ENCODE peak calls at places on chromosomes 11 and 22, in four cellular contexts. L, O, C and B are unnamed samples.

GRCh38 chr11:60363542-60364525 is 14.5 kb upstream of the MS4A7 start:
- DNase-seq in L (peak), O (peak), C (peak), B (peak)

GRCh38 chr11:35260342-35260985 is 121.5 kb downstream of the CD44 start:
- DNase-seq in C (no peak), L (peak), O (peak), B (peak)

GRCh38 chr22:46701262-46701661 is 36.8 kb downstream of the CERK start:
- DNase-seq in O (no peak), L (no peak), C (no peak), B (no peak)

GRCh38 chr11:58745705-58746364 is 14.1 kb upstream of the GLYAT start:
- DNase-seq in O (no peak), L (no peak), C (no peak), B (no peak)

GRCh38 chr22:49881856-49882255 is 28.2 kb downstream of the ZBED4 start:
- DNase-seq in L (no peak), C (peak), O (no peak), B (no peak)

GRCh38 chr22:20262582-20263147 is 5.5 kb downstream of the RTN4R start:
- DNase-seq in O (no peak), C (no peak), L (no peak), B (no peak)

GRCh38 chr11:85886089-85887056 is 31.2 kb downstream of the CCDC83 start:
- DNase-seq in L (peak), C (no peak), O (peak), B (peak)

GRCh38 chr22:43946391-43946680 is 8.9 kb upstream of the SAMM50 start:
- DNase-seq in O (no peak), C (no peak), L (no peak), B (no peak)

GRCh38 chr22:46862418-46863324 is 100.2 kb downstream of the TBC1D22A start:
- DNase-seq in O (no peak), L (no peak), C (peak), B (no peak)

GRCh38 chr22:32999039-32999861 is 58.9 kb downstream of the SYN3 start:
- DNase-seq in O (no peak), C (no peak), L (no peak), B (peak)

GRCh38 chr11:126702987-126703386 is 297.6 kb downstream of the KIRREL3 start:
- DNase-seq in C (no peak), O (no peak), L (no peak), B (no peak)

GRCh38 chr11:100273066-100273815 is 413.8 kb upstream of the ARHGAP42 start:
- DNase-seq in O (no peak), L (no peak), C (no peak), B (no peak)

GRCh38 chr11:7904910-7905309 is 26.2 kb downstream of the OR10A6 start:
- DNase-seq in L (peak), C (no peak), O (peak), B (peak)

GRCh38 chr11:313787-314547 is at the start of gene IFITM1:
- DNase-seq in C (peak), L (peak), O (peak), B (peak)

GRCh38 chr11:122205036-122205435 is 89.0 kb upstream of the BLID start:
- DNase-seq in C (no peak), L (no peak), O (no peak), B (peak)

GRCh38 chr11:113389288-113389687 is 1.7 kb downstream of the ANKK1 start:
- DNase-seq in O (no peak), L (no peak), C (no peak), B (no peak)

GRCh38 chr11:36092314-36093030 is 148.6 kb downstream of the LDLRAD3 start:
- DNase-seq in O (no peak), C (no peak), L (peak), B (no peak)

GRCh38 chr11:62909107-62909894 is 11.9 kb downstream of the CHRM1 start:
- DNase-seq in L (peak), C (peak), O (peak), B (peak)

GRCh38 chr11:119355091-119355843 is 8.8 kb upstream of the MFRP start:
- DNase-seq in L (no peak), C (no peak), O (no peak), B (no peak)

GRCh38 chr11:119356349-119357031 is 10.0 kb upstream of the MFRP start:
- DNase-seq in L (peak), O (peak), C (peak), B (peak)

GRCh38 chr11:119359365-119360229 is 13.1 kb upstream of the MFRP start:
- DNase-seq in L (no peak), C (no peak), O (no peak), B (no peak)

GRCh38 chr11:119361056-119361787 is 14.7 kb upstream of the MFRP start:
- DNase-seq in C (peak), O (peak), L (peak), B (peak)

DNA sequence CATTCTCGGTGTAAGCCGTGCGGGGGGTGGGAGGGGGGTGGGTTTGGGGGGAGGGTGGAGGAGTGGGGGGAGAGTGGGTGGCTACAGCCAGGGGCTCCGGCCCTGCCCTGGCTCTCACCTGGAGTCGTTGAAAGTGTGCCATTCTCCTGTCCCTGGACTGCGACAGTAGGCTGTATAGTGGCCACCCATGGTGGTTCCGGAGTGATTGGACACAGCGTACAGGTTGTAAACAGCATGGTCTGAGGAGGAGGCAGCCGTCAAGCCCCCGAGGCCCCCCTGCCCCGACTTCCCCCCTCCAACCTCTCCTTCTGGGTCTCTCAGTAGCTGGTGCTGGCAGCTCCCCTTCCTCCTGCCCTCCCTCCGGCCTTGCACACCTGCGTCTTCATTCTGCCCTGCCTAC is 10.6 kb upstream of the MFRP start:
- DNase-seq in C (no peak), L (no peak), O (no peak), B (no peak)
- H3K4me3 ChIP-seq in C (no peak), L (no peak), O (peak), B (peak)

DNA sequence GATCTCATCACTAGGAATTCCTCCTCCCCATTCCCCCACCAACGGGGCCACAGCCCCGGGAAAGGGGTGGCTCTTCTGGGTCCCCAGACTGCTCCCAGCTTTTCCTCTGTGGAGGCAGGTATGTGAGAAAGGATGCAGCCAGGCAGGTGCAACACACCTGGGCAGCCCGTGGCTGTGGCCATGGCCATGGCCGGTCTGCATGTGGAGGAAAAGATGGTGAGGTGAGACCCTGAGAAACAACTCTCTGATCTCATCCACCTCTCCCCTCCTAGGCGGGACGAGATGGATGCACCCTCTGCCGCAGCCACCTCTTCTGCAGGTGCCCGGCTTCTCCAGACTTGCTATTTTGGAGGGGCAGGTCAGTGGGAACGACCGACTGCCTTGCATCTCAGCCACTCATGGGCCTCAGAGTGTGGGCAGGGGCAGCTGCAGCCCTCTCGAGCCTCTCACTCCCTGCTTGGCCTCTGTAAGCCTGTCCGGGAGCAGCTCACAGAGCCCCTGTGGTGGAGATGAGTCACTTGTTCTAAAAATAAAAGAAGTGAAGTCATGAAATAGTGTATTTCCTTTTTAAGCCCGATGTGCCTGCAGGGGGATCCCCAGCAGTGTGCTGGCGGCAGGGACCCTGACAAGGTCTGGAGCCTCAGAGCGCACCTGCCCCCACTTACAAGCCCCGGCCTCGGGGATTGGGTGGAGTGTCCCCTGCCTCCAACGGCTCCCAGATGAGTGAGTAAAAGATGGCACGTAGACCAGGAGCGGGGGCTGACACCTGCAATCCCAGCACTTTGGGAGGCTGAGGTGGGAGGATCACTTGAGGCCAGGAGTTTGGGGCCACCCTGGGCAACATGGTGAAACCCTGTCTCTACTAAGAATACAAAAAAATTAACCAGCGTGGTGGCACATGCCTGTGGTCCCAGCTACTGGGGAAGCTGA is 10.7 kb downstream of the SMIM38 start:
- DNase-seq in C (peak), O (peak), L (peak), B (peak)
- TF ChIP-seq CTCF in C (no peak), O (peak), L (peak), B (peak)

GRCh38 chr11:72138821-72139390 is 3.4 kb downstream of the FOLR3 start:
- DNase-seq in L (no peak), C (no peak), O (no peak), B (no peak)

GRCh38 chr11:72139500-72139899 is 4.0 kb downstream of the FOLR3 start:
- DNase-seq in L (no peak), C (no peak), O (no peak), B (no peak)

GRCh38 chr11:72136677-72137255 is 1.2 kb downstream of the FOLR3 start:
- DNase-seq in L (no peak), O (no peak), C (peak), B (no peak)

GRCh38 chr11:72140661-72141060 is 5.1 kb downstream of the FOLR3 start:
- DNase-seq in L (no peak), C (no peak), O (no peak), B (no peak)

DNA sequence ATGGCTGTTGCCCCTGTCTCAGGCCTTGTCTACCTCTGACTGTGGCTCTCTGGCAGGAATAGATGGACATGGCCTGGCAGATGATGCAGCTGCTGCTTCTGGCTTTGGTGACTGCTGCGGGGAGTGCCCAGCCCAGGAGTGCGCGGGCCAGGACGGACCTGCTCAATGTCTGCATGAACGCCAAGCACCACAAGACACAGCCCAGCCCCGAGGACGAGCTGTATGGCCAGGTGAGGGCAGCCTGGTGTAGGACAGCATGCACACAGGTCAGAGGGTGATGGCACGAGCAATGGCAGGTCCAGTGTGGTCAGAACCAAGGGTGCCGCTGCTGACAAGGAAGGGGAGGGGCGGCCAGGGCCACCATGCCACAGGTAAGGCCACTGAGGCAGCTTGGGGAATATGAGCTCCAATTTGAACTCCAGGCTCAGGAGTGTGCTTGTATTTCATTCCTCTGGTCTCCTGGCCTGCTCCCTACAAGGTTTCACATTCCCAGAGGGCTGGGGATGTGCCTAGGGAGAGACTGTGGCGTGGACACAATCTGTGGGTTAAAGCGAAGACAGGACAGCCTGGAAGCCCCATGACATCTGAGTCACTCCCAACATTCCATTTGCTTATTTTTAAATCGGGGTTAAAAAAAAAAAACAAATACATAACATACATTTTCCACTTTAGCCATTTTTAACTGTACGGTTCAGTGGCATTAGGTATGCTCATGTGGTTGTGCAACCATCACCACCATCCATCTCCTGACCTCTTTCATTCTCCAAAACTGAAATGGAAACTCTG is 559 bp downstream of the FOLR3 start:
- DNase-seq in O (no peak), C (no peak), L (peak), B (no peak)
- H3K4me3 ChIP-seq in O (no peak), C (no peak), L (no peak), B (no peak)

DNA sequence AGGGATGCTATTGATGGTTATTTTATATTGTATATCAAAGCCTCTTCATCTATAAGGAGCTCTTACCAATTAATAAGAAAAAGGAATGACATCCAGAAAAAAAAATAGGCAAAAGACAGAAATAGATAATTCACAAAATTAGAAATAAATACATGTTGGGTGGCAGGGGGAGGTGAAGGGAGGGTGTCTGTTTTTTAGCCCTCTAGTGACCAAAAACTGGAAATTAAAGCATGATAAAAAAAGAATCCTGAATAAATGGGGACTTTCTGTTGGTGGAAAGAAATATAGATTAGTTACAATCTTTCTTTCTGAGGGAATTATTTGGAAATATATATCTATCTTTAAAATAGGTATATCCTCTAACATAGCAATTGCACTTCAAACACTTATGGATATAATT is 42.0 kb upstream of the TTC36 start:
- DNase-seq in L (no peak), C (no peak), O (no peak), B (no peak)
- TF ChIP-seq CTCF in L (no peak), C (no peak), O (peak), B (peak)

GRCh38 chr11:128472128-128473110 is 114.9 kb downstream of the ETS1 start:
- DNase-seq in L (peak), O (peak), C (peak), B (no peak)

GRCh38 chr11:128473631-128474030 is 113.7 kb downstream of the ETS1 start:
- DNase-seq in L (no peak), C (peak), O (no peak), B (no peak)

GRCh38 chr11:128476031-128476430 is 111.3 kb downstream of the ETS1 start:
- DNase-seq in C (no peak), O (no peak), L (no peak), B (no peak)

GRCh38 chr11:128476729-128477128 is 110.6 kb downstream of the ETS1 start:
- DNase-seq in C (no peak), L (no peak), O (no peak), B (no peak)

DNA sequence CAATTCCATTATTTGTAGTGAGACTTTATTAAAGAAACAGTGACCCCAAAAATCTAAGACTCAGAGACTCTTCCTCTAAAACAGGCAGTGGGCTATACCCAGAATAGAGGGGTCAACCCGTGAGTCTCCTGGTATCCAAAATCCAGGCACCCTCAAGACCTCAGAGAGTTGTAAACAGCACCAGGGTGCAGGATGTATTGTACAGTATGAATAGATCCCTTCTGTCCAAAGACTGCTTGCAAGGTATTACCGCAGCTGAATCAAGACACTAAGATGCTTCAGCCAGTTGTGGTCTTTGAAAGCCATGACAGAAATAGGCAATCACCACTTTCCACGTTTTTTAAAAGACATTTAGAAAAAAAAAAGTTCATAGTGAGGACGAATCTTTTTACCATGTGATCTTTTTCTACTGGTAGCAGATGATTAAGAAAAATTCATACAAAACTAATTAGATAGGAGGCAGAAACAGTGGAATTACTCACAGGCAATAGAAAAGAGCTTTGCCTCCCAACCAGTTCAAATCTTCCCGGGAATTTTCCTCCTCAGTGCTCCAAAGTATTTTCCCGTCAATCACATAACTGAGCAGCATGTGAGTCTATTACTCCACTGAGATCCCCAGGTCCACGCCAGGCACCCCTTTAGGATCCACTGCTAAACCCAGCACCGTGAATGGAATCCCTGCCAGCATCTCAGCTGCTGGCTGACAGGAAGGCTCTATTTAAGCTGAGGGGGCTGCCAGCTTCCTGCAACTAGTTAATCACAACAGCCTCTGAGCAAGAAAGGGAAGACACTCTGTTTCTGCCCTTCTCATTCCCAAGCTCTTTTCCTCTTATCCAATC is 113.1 kb downstream of the ETS1 start:
- DNase-seq in O (no peak), C (no peak), L (no peak), B (no peak)
- H3K4me3 ChIP-seq in O (no peak), C (no peak), L (no peak), B (no peak)

GRCh38 chr22:22462813-22463567 is 45.6 kb downstream of the ZNF280B start:
- DNase-seq in C (peak), O (peak), L (no peak), B (no peak)
- TF ChIP-seq CTCF in C (no peak), O (peak), L (peak), B (peak)